ENCODE peak calls at places on chromosomes 6 and 20, in seven cellular contexts. M is ovary, U is A549, I is tibial nerve, T is K562, N is stomach, A is transverse colon. Z is an unnamed sample.

GRCh38 chr6:32853541-32854375 is at the start of the genes PSMB9 and TAP1:
- DNase-seq in M (peak), U (peak), I (peak), T (peak), N (peak), A (peak), Z (peak)

GRCh38 chr20:37288091-37288490 is 1.4 kb upstream of the MANBAL start:
- DNase-seq in M (no peak), U (no peak), I (no peak), T (no peak), N (no peak), A (no peak), Z (no peak)

GRCh38 chr6:81144346-81144745 is 608.1 kb downstream of the TENT5A start:
- DNase-seq in M (no peak), U (no peak), I (no peak), T (no peak), N (no peak), A (no peak), Z (no peak)

GRCh38 chr20:34993941-34994508 is 38.4 kb downstream of the MYH7B start:
- DNase-seq in M (no peak), U (no peak), I (no peak), T (no peak), N (no peak), A (no peak), Z (no peak)

GRCh38 chr6:50821431-50822077 is 2.9 kb downstream of the TFAP2B start:
- DNase-seq in M (no peak), U (no peak), I (no peak), T (no peak), N (no peak), A (no peak), Z (no peak)

GRCh38 chr6:145454006-145454405 is 281.3 kb downstream of the EPM2A start:
- DNase-seq in M (no peak), U (no peak), I (no peak), T (no peak), N (no peak), A (no peak), Z (no peak)

GRCh38 chr6:43092635-43093034 is 16.5 kb downstream of the PTK7 start:
- DNase-seq in M (no peak), U (no peak), I (no peak), T (no peak), N (no peak), A (no peak), Z (no peak)

GRCh38 chr6:168888786-168889345 is 364.8 kb downstream of the THBS2 start:
- DNase-seq in M (no peak), U (no peak), I (no peak), T (no peak), N (no peak), A (no peak), Z (no peak)

GRCh38 chr6:38404900-38405556 is 234.7 kb downstream of the BTBD9 start:
- DNase-seq in M (no peak), U (no peak), I (no peak), T (no peak), N (no peak), A (no peak), Z (no peak)

GRCh38 chr20:10419550-10420133 is 14.4 kb downstream of the MKKS start:
- DNase-seq in M (no peak), U (peak), I (no peak), T (no peak), N (no peak), A (no peak), Z (no peak)

GRCh38 chr6:116847234-116847633 is 18.4 kb upstream of the GPRC6A start:
- DNase-seq in M (no peak), U (peak), I (no peak), T (peak), N (no peak), A (no peak), Z (no peak)

GRCh38 chr6:33905081-33905609 is 101.3 kb upstream of the MLN start:
- DNase-seq in M (no peak), U (no peak), I (no peak), T (peak), N (no peak), A (no peak), Z (no peak)

GRCh38 chr6:11329841-11330765 is 97.6 kb upstream of the NEDD9 start:
- DNase-seq in M (no peak), U (no peak), I (no peak), T (no peak), N (no peak), A (peak), Z (no peak)

GRCh38 chr6:157226761-157227160 is 96.6 kb downstream of the TMEM242 start:
- DNase-seq in M (no peak), U (no peak), I (no peak), T (peak), N (no peak), A (no peak), Z (no peak)

GRCh38 chr6:14549319-14549770 is 431.8 kb downstream of the CD83 start:
- DNase-seq in M (no peak), U (no peak), I (no peak), T (no peak), N (no peak), A (peak), Z (no peak)

GRCh38 chr6:159836294-159837140 is 36.4 kb downstream of the PNLDC1 start:
- DNase-seq in M (peak), U (no peak), I (peak), T (no peak), N (no peak), A (no peak), Z (peak)

GRCh38 chr6:114638346-114638745 is 295.5 kb upstream of the HS3ST5 start:
- DNase-seq in M (no peak), U (no peak), I (no peak), T (no peak), N (no peak), A (no peak), Z (no peak)

GRCh38 chr6:106102034-106102433 is 15.9 kb downstream of the PRDM1 start:
- DNase-seq in M (no peak), U (no peak), I (no peak), T (no peak), N (no peak), A (no peak), Z (no peak)

GRCh38 chr6:158709809-158710208 is 60.0 kb downstream of the SYTL3 start:
- DNase-seq in M (no peak), U (no peak), I (no peak), T (no peak), N (no peak), A (no peak), Z (no peak)

GRCh38 chr20:6473197-6473596 is 294.3 kb upstream of the BMP2 start:
- DNase-seq in M (no peak), U (no peak), I (no peak), T (no peak), N (no peak), A (no peak), Z (no peak)

GRCh38 chr6:31401403-31401802 is 2.0 kb upstream of the MICA start:
- DNase-seq in M (peak), U (no peak), I (no peak), T (no peak), N (peak), A (peak), Z (no peak)

GRCh38 chr6:5782783-5783567 is 223.8 kb downstream of the NRN1 start:
- DNase-seq in M (no peak), U (no peak), I (no peak), T (no peak), N (peak), A (peak), Z (no peak)

GRCh38 chr20:49278817-49279676 is 1.2 kb upstream of the ZNFX1 start:
- DNase-seq in M (peak), U (no peak), I (no peak), T (peak), N (no peak), A (peak), Z (no peak)

GRCh38 chr20:54320148-54320607 is 112.3 kb downstream of the PFDN4 start:
- DNase-seq in M (no peak), U (no peak), I (no peak), T (no peak), N (no peak), A (no peak), Z (no peak)

GRCh38 chr6:25186919-25187318 is 92.3 kb upstream of the CARMIL1 start:
- DNase-seq in M (no peak), U (no peak), I (no peak), T (no peak), N (no peak), A (no peak), Z (no peak)

GRCh38 chr6:37021356-37022129 is 16.1 kb downstream of the FGD2 start:
- DNase-seq in M (no peak), U (no peak), I (no peak), T (peak), N (no peak), A (peak), Z (peak)

GRCh38 chr6:42201382-42201781 is 6.6 kb upstream of the GUCA1B start:
- DNase-seq in M (no peak), U (no peak), I (no peak), T (no peak), N (no peak), A (no peak), Z (no peak)

GRCh38 chr6:118391086-118391485 is 157.0 kb upstream of the PLN start:
- DNase-seq in M (no peak), U (no peak), I (no peak), T (no peak), N (no peak), A (no peak), Z (no peak)

GRCh38 chr20:63696628-63697356 is at the start of gene TNFRSF6B:
- DNase-seq in M (no peak), U (no peak), I (no peak), T (peak), N (no peak), A (peak), Z (no peak)

GRCh38 chr20:38073307-38074010 is 39.9 kb downstream of the RPRD1B start:
- DNase-seq in M (peak), U (no peak), I (no peak), T (peak), N (peak), A (peak), Z (no peak)

GRCh38 chr20:22619272-22619671 is 34.9 kb upstream of the FOXA2 start:
- DNase-seq in M (no peak), U (peak), I (no peak), T (no peak), N (no peak), A (no peak), Z (no peak)

GRCh38 chr6:20334334-20334733 is 67.3 kb upstream of the E2F3 start:
- DNase-seq in M (no peak), U (no peak), I (no peak), T (peak), N (no peak), A (no peak), Z (no peak)

GRCh38 chr6:41367700-41368099 is 32.3 kb downstream of the NCR2 start:
- DNase-seq in M (peak), U (peak), I (no peak), T (peak), N (peak), A (peak), Z (no peak)

GRCh38 chr20:53672484-53673129 is 79.0 kb upstream of the ZNF217 start:
- DNase-seq in M (no peak), U (no peak), I (no peak), T (no peak), N (no peak), A (no peak), Z (no peak)

GRCh38 chr6:145629478-145629877 is 105.8 kb downstream of the EPM2A start:
- DNase-seq in M (no peak), U (no peak), I (no peak), T (no peak), N (no peak), A (no peak), Z (no peak)

GRCh38 chr6:45171380-45171779 is 156.8 kb upstream of the RUNX2 start:
- DNase-seq in M (no peak), U (no peak), I (no peak), T (no peak), N (no peak), A (no peak), Z (no peak)
- H3K4me3 ChIP-seq in M (no peak), U (no peak), I (no peak), T (no peak), N (no peak), A (no peak), Z (no peak)

GRCh38 chr6:29790626-29791025 is 37.0 kb upstream of the HLA-G start:
- DNase-seq in M (no peak), U (no peak), I (no peak), T (no peak), N (no peak), A (no peak), Z (no peak)
- TF ChIP-seq EP300 in M (no peak), U (no peak), I (no peak), T (no peak), N (no peak), A (no peak), Z (no peak)

GRCh38 chr6:53417141-53417540 is 68.4 kb upstream of the ELOVL5 start:
- DNase-seq in M (no peak), U (no peak), I (no peak), T (no peak), N (no peak), A (no peak), Z (no peak)
- TF ChIP-seq CTCF in M (no peak), U (no peak), I (no peak), T (peak), N (no peak), A (no peak), Z (no peak)

DNA sequence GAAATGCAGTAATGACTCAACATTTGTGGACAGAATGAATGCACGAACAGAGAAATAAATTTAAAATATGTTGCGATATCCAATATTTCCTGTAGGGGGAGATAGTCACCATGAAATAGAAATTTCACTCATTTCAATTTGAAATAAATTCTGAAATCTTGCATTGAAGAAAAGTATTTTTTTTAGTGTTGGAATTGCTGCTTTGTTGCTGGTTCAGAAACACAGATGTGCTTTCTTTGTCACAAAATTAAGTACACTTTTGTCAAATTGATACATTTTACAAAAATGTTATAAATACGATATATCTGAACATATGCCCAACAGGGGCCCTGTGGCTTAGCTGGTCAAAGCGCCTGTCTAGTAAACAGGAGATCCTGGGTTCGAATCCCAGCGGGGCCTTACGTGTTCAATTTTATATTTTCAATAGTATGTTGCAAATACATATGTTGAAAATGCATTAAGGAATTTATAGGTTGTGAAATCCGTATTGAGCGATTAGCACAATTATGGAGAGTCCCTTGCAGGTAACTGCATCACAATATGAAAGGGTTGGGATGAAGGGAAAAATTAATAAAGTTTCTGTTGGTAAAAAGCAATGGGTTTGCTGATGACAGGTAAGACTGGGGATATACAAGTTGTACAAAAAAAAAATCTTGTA is 85.4 kb upstream of the PRSS16 start:
- DNase-seq in M (peak), U (no peak), I (no peak), T (peak), N (no peak), A (no peak), Z (no peak)
- H3K4me3 ChIP-seq in M (no peak), U (no peak), I (no peak), T (peak), N (no peak), A (no peak), Z (no peak)

Z was measured in suprapubic skin.